ENCODE peak calls at places on chromosomes 13 and 19, in four cellular contexts. F, H, R and E are unnamed samples.

GRCh38 chr19:54209058-54209747 is 8.5 kb downstream of the RPS9 start:
- DNase-seq in F (no peak), H (no peak), R (peak), E (no peak)

GRCh38 chr19:10670876-10671804 is 17.0 kb downstream of the ILF3 start:
- DNase-seq in R (peak), H (no peak), F (no peak), E (no peak)

GRCh38 chr19:35404879-35405622 is 34.2 kb downstream of the GPR42 start:
- DNase-seq in R (no peak), F (no peak), H (no peak), E (no peak)

GRCh38 chr13:63455938-63456337 is 2040.3 kb upstream of the PCDH20 start:
- DNase-seq in R (no peak), F (no peak), H (no peak), E (no peak)

GRCh38 chr19:53511933-53512374 is 26.0 kb upstream of the ZNF331 start:
- DNase-seq in R (peak), F (peak), H (peak), E (peak)

GRCh38 chr13:33388254-33388998 is 102.9 kb upstream of the STARD13 start:
- DNase-seq in H (peak), F (no peak), R (no peak), E (no peak)

GRCh38 chr13:94822356-94822755 is 110.0 kb upstream of the SOX21 start:
- DNase-seq in H (no peak), R (no peak), F (no peak), E (no peak)

GRCh38 chr13:26024558-26024957 is 27.3 kb downstream of the SHISA2 start:
- DNase-seq in H (no peak), F (no peak), R (peak), E (no peak)

GRCh38 chr19:6030214-6030507 is 52.2 kb upstream of the RANBP3 start:
- DNase-seq in F (no peak), R (no peak), H (no peak), E (no peak)

GRCh38 chr19:56566904-56567273 is 379 bp upstream of the ZNF470 start:
- DNase-seq in R (peak), H (no peak), F (no peak), E (peak)

GRCh38 chr19:55227241-55228014 is 1.1 kb downstream of the TMEM86B start:
- DNase-seq in R (peak), F (no peak), H (no peak), E (no peak)

GRCh38 chr19:38224014-38224862 is at the start of gene DPF1:
- DNase-seq in F (no peak), R (peak), H (peak), E (no peak)
- TF ChIP-seq POLR2A in F (no peak), R (no peak), H (no peak), E (no peak)

GRCh38 chr19:39831679-39832078 is 2.3 kb downstream of the DYRK1B start:
- DNase-seq in F (no peak), H (no peak), R (peak), E (no peak)

GRCh38 chr19:39832341-39833083 is 1.4 kb downstream of the DYRK1B start:
- DNase-seq in F (no peak), R (no peak), H (no peak), E (no peak)

GRCh38 chr19:39833160-39833463 is 850 bp downstream of the DYRK1B start:
- DNase-seq in R (no peak), F (no peak), H (no peak), E (no peak)

GRCh38 chr19:39834287-39834841 is 402 bp upstream of the DYRK1B start:
- DNase-seq in R (no peak), H (no peak), F (no peak), E (no peak)

DNA sequence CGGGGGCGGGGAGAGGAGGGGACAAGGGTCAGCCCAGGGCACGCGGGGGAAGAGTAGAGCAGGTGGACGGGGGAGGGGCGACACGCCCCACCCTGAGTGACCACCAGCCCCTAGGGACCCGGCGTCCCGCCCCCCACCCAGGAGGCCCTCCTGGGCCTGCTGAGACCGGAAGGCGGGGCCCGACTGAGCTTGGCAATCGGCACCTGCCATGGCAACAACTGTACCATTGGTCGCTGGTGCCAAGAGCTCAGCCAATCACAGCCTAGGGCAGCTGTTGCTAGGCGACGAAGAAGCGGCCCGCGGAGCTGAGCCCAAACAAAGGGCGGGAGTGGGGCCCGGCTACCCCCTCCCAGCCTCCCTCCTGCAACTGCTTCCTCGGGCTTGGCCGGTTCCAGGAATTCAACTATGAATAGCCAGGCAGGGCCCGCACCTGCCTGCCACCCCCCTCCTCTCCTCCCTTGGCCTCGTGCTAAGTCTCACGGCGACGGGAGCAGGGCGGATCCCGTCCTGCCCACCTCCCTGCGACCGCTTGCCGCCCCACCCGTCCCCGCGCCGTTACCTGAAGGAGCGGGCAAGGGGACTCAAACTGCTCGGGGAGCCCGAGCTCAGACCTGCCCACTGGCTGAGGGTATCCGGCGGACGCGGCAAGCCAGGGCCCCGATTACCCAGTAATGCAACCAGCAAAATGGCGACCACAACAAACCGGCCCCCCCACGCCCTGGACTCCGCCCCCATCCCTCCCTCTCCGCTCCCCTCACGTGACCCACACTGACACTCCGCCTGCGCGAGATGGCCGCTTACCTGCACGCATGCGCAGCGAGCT is at the start of gene DYRK1B:
- DNase-seq in H (no peak), R (peak), F (peak), E (peak)
- H3K27ac ChIP-seq in H (no peak), R (peak), F (peak), E (peak)

DNA sequence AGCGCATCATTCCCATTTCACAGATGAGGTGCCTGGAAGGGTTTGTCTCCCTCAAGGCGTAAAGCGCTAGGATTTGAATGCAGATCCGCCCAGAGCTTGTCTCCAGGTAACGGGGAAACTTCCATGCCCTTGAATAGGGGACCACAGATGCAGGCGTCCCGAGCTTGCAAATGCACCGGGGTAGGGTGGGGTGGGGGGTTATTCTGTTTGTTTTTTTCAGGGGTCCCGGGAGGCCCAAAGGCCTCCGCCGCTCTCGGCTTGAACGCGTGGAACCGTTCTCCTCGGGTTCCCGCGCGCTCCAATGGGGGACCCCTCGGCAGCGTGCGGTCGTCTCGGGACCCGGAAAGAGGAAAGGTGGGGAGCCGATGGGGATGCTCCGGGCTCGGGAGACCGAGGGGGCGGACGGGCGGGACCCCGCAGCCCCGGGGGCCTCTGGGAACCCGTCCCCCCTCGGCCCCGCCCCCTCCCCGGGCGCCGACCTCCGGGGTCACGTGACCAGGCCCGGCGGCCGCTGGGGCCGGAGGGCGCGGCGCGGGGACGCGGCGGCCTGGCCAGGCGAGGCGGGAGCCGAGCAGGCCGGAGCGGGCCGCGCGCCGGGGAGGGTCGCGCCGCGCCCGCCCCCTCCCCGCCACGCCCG is at the start of gene PKN1:
- DNase-seq in R (peak), H (no peak), F (no peak), E (peak)
- TF ChIP-seq POLR2A in R (no peak), H (no peak), F (peak), E (no peak)

DNA sequence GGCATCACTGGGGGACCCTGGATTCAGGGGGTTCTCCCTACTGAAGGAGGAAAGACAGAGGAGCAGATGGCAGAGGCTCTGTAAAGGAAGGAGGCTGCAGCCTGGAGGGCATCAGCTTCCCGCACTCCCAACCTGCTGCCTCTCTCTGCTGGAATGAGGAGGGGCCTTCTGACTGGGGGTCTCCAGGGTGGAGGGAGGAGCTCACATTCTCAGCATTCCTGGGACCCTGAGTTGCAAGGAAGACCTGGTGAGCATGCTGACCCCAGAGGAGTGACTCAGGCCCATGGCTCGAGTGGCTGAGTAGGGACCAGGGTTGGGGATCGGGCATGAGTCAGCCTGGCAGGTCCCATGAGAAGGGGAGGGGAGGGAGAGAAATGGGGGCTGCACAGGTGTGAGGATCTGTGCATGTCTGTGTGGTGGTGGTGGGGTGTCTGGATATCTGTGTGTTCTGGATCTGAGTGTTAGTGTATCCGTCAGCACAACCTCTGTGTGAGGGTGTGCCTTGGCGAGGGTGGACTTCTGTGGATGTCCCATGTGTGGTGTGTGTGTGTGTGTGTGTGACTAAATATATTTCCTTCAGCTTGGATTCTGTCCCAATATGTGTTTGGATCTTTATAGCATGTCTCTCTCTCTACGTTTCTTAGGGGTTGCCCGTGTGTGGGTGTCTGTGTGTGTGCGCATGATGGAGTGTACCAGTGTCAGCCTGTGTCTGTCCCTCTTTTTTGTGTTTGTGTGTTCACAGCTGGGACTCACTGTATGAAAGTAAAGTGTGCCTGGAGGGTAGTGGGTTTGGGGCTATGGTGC is 4.6 kb downstream of the AXL start:
- DNase-seq in F (no peak), R (no peak), H (peak), E (no peak)
- H3K27ac ChIP-seq in F (peak), R (peak), H (peak), E (peak)

GRCh38 chr19:1566392-1567115 is 1.6 kb downstream of the MEX3D start:
- DNase-seq in F (peak), R (peak), H (no peak), E (peak)
- TF ChIP-seq POLR2A in F (peak), R (peak), H (no peak), E (peak)

GRCh38 chr13:109479534-109479933 is 306.8 kb downstream of the IRS2 start:
- DNase-seq in H (no peak), R (no peak), F (no peak), E (no peak)
- H3K27ac ChIP-seq in H (no peak), R (no peak), F (no peak), E (no peak)

GRCh38 chr13:90997951-90998350 is 349.5 kb upstream of the MIR17HG start:
- DNase-seq in R (no peak), H (no peak), F (no peak), E (no peak)
- TF ChIP-seq POLR2A in R (no peak), H (no peak), F (no peak), E (no peak)

GRCh38 chr13:30051531-30052060 is 201.2 kb upstream of the UBL3 start:
- DNase-seq in F (no peak), H (no peak), R (no peak), E (no peak)
- H3K27ac ChIP-seq in F (no peak), H (no peak), R (no peak), E (no peak)

DNA sequence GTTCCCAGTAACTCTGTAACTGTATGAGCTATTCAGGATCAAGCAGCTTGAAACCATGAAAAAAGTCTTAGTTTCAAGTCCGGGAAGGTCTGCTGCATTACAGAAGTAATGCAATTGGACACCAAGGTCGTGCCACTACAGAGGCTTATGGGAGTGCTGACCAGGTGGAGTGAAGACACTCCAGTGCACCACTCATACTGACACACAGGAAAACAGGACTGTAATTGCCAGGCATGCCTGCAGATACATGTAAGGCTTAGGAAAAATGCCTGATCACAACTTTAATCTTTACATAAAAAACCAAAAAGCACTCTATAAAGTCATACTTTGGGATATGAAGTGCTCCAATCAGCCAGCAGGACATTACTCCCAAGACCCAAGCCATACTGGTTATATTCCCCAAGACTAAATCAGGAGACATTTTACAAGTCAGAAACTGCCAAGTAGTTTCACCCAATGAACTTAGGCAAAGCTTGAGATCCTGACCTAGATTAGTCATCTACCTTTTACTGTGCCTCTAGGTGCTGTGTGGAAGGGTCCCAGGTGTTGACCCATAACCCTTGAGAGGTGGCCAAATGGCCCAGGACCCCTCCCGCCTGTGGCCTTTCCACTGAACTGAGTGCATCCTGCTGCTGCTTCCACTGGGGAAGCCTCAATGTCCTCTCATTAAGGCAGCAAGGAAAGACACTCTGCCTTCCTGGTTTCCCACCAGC is 27.5 kb downstream of the ANKRD10 start:
- DNase-seq in H (no peak), R (no peak), F (no peak), E (no peak)
- TF ChIP-seq POLR2A in H (no peak), R (no peak), F (no peak), E (no peak)